ENCODE peak calls at places on chromosomes 4 and X, in ten cellular contexts. O, C, R, X, K, B, Y, Z, W and L are unnamed samples.
A peak's percentile ranks its signal among the peaks of the same experiment; 100 is the strongest.

GRCh38 chr4:8904041-8904501 is 32.4 kb upstream of the HMX1 start:
- DNase-seq in W (no peak), B (no peak), O (no peak), R (no peak), X (no peak), Y (no peak), K (no peak), Z (no peak), C (no peak), L (no peak)

GRCh38 chrX:5957506-5957905 is 271.2 kb downstream of the NLGN4X start:
- DNase-seq in K (no peak), R (no peak), O (no peak), X (no peak), Z (no peak), Y (no peak), W (no peak), B (no peak), C (no peak), L (no peak)

GRCh38 chrX:46624090-46624786 is 50.7 kb downstream of the CHST7 start:
- DNase-seq in O (no peak), Z (no peak), Y (no peak), W (no peak), X (no peak), K (no peak), R (no peak), B (peak; percentile 37), C (no peak), L (no peak)

GRCh38 chr4:147117400-147117799 is 171.7 kb upstream of the TTC29 start:
- DNase-seq in X (no peak), O (peak; percentile 48), C (no peak), B (no peak), Z (no peak), W (no peak), Y (no peak), R (no peak), K (no peak), L (no peak)

GRCh38 chr4:5712517-5712916 is 1.5 kb downstream of the EVC start:
- DNase-seq in X (no peak), C (no peak), B (peak; percentile 62), Y (no peak), Z (peak; percentile 80), W (no peak), R (no peak), K (peak; percentile 75), O (no peak), L (no peak)

GRCh38 chr4:24067781-24068193 is 177.9 kb upstream of the PPARGC1A start:
- DNase-seq in Z (peak; percentile 69), C (no peak), K (no peak), O (peak; percentile 30), B (peak; percentile 28), X (no peak), R (no peak), W (no peak), Y (no peak), L (no peak)

GRCh38 chrX:19127649-19128168 is 5.4 kb upstream of the ADGRG2 start:
- DNase-seq in K (no peak), B (peak; percentile 49), C (no peak), R (no peak), Y (no peak), W (no peak), O (no peak), Z (no peak), X (no peak), L (no peak)

GRCh38 chr4:109177411-109177810 is 125.0 kb downstream of the COL25A1 start:
- DNase-seq in K (no peak), O (no peak), X (no peak), C (no peak), B (no peak), Z (no peak), Y (no peak), R (no peak), W (no peak), L (no peak)

GRCh38 chr4:140240237-140240636 is 86.3 kb upstream of the MAML3 start:
- DNase-seq in Z (no peak), X (no peak), O (no peak), W (no peak), K (no peak), Y (no peak), C (no peak), R (no peak), B (no peak), L (no peak)

GRCh38 chr4:5824635-5825034 is 68.3 kb downstream of the CRMP1 start:
- DNase-seq in R (peak; percentile 8), W (peak; percentile 23), O (peak; percentile 29), Y (peak; percentile 64), C (peak; percentile 57), K (peak; percentile 63), Z (peak; percentile 65), X (no peak), B (peak; percentile 55), L (peak; percentile 80)

GRCh38 chrX:104085477-104085876 is 9.4 kb upstream of the TMSB15C start:
- DNase-seq in R (no peak), K (no peak), W (no peak), X (no peak), Y (no peak), Z (no peak), O (no peak), C (no peak), B (no peak), L (no peak)

GRCh38 chrX:153649178-153649914 is 2.3 kb downstream of the DUSP9 start:
- DNase-seq in Z (peak; percentile 37), Y (peak; percentile 81), B (peak; percentile 26), X (peak; percentile 49), W (no peak), C (peak; percentile 84), K (peak; percentile 47), R (peak; percentile 51), O (peak; percentile 62), L (peak; percentile 79)

GRCh38 chrX:75746891-75747639 is 38.0 kb downstream of the MAGEE2 start:
- DNase-seq in C (peak; percentile 64), R (peak; percentile 66), K (no peak), Z (peak; percentile 70), B (peak; percentile 22), W (no peak), O (peak; percentile 57), X (no peak), Y (peak; percentile 52), L (peak; percentile 75)

GRCh38 chrX:13283512-13283911 is 36.3 kb downstream of the ATXN3L start:
- DNase-seq in X (no peak), R (peak; percentile 44), Y (peak; percentile 31), O (no peak), Z (peak; percentile 4), C (no peak), B (no peak), W (no peak), K (peak; percentile 48), L (peak; percentile 45)

GRCh38 chrX:11792461-11793421 is 34.7 kb downstream of the MSL3 start:
- DNase-seq in Z (no peak), B (peak; percentile 4), W (no peak), C (no peak), O (no peak), K (peak; percentile 78), X (no peak), R (peak; percentile 75), Y (no peak), L (peak; percentile 52)

GRCh38 chr4:8228319-8229250 is 29.5 kb downstream of the SH3TC1 start:
- DNase-seq in B (peak; percentile 71), C (no peak), O (peak; percentile 66), X (peak; percentile 70), Y (no peak), R (peak; percentile 69), K (peak; percentile 91), W (no peak), Z (peak; percentile 90), L (no peak)

GRCh38 chr4:118340109-118340508 is 12.7 kb downstream of the PRSS12 start:
- DNase-seq in Z (peak; percentile 24), O (no peak), C (peak; percentile 15), Y (peak; percentile 15), B (no peak), K (no peak), W (no peak), R (no peak), X (no peak), L (no peak)

GRCh38 chrX:3950373-3950772 is 236.9 kb upstream of the PRKX start:
- DNase-seq in Z (no peak), C (no peak), R (no peak), B (no peak), X (peak; percentile 40), Y (no peak), O (no peak), W (no peak), K (no peak), L (peak; percentile 10)

GRCh38 chr4:28886934-28887333 is 1833.2 kb upstream of the PCDH7 start:
- DNase-seq in R (no peak), C (no peak), B (peak; percentile 64), X (no peak), O (no peak), W (no peak), Y (no peak), Z (peak; percentile 52), K (no peak), L (no peak)

GRCh38 chrX:129512409-129512808 is 10.9 kb downstream of the SMARCA1 start:
- DNase-seq in B (no peak), K (peak; percentile 9), R (no peak), O (no peak), W (no peak), C (no peak), Z (no peak), Y (no peak), X (no peak), L (no peak)
- H3K9me2 ChIP-seq in B (no peaks in the 10 kb centered on the region), K (no peaks in the 10 kb centered on the region), R (no peaks in the 10 kb centered on the region), O (no peaks in the 10 kb centered on the region), W (no peaks in the 10 kb centered on the region), C (no peaks in the 10 kb centered on the region), Z (no peaks in the 10 kb centered on the region), Y (no peaks in the 10 kb centered on the region), X (no peaks in the 10 kb centered on the region), L (no peaks in the 10 kb centered on the region)

DNA sequence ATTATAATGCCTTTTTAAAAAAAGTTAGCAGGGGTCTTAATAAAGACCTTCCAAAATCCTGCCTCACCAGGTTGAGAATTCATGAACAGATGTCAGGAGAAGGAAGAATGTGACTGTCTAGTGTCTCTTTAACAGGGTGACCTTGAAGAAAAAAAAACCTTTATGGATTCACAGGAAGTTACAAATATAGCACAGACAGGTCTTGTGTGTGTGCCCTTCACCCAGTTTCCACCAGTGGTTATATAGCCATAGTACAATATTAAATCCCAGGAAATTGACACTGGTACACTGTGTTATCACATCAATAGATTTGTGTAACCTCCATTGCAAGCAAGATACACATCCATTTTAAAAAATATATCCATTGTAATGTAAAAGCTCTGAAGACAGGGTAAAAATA is 43.7 kb downstream of the HADH start:
- DNase-seq in Y (no peak), B (no peak), C (no peak), K (peak; percentile 48), Z (no peak), R (peak; percentile 50), X (no peak), O (no peak), W (no peak), L (no peak)
- H3K9me2 ChIP-seq in Y (no peaks in the 10 kb centered on the region), B (no peaks in the 10 kb centered on the region), C (no peaks in the 10 kb centered on the region), K (no peaks in the 10 kb centered on the region), Z (no peaks in the 10 kb centered on the region), R (no peaks in the 10 kb centered on the region), X (no peaks in the 10 kb centered on the region), O (no peaks in the 10 kb centered on the region), W (no peaks in the 10 kb centered on the region), L (no peaks in the 10 kb centered on the region)

GRCh38 chr4:145436793-145437192 is 44.9 kb upstream of the SMAD1 start:
- DNase-seq in Y (peak; percentile 5), K (no peak), B (peak; percentile 43), C (no peak), O (no peak), R (no peak), Z (no peak), W (no peak), X (peak; percentile 37), L (no peak)
- H3K9me2 ChIP-seq in Y (no peaks in the 10 kb centered on the region), K (no peaks in the 10 kb centered on the region), B (no peaks in the 10 kb centered on the region), C (no peaks in the 10 kb centered on the region), O (no peaks in the 10 kb centered on the region), R (no peaks in the 10 kb centered on the region), Z (no peaks in the 10 kb centered on the region), W (no peaks in the 10 kb centered on the region), X (no peaks in the 10 kb centered on the region), L (no peaks in the 10 kb centered on the region)

GRCh38 chr4:174314770-174315169 is 31.1 kb downstream of the CEP44 start:
- DNase-seq in Y (peak; percentile 27), B (peak; percentile 46), Z (peak; percentile 74), W (no peak), R (no peak), X (no peak), O (peak; percentile 37), C (no peak), K (no peak), L (no peak)
- H3K9me2 ChIP-seq in Y (no peaks in the 10 kb centered on the region), B (no peaks in the 10 kb centered on the region), Z (no peaks in the 10 kb centered on the region), W (no peaks in the 10 kb centered on the region), R (no peaks in the 10 kb centered on the region), X (no peaks in the 10 kb centered on the region), O (no peaks in the 10 kb centered on the region), C (no peaks in the 10 kb centered on the region), K (no peaks in the 10 kb centered on the region), L (no peaks in the 10 kb centered on the region)